ENCODE peak calls at places on chromosomes 16 and 17, in ten cellular contexts. H is right atrium auricular region, R is fibroblast of lung, P is WERI-Rb-1, Z is stomach, V is right lobe of liver, K is GM10248, L is thyroid gland, U is Caco-2, E is astrocyte of the cerebellum. F is an unnamed sample.

GRCh38 chr16:78275420-78275819 is 176.0 kb downstream of the WWOX start:
- DNase-seq in E (no peak), R (no peak), U (no peak), L (no peak), Z (no peak), V (no peak), K (no peak), H (no peak), P (no peak), F (no peak)

GRCh38 chr17:77681820-77682219 is 276.7 kb upstream of the TNRC6C start:
- DNase-seq in H (no peak), P (no peak), K (no peak), R (peak), U (no peak), V (no peak), L (peak), E (peak), Z (peak), F (no peak)

GRCh38 chr17:33987162-33987561 is 267.9 kb upstream of the CCL2 start:
- DNase-seq in H (peak), E (no peak), L (no peak), K (no peak), U (no peak), R (no peak), P (peak), V (no peak), Z (no peak), F (no peak)

GRCh38 chr17:77462101-77462500 is 321.3 kb downstream of the SEC14L1 start:
- DNase-seq in E (no peak), H (no peak), V (no peak), R (no peak), U (no peak), Z (no peak), L (peak), P (no peak), K (no peak), F (no peak)

GRCh38 chr17:74746376-74746775 is 2.1 kb upstream of the NHERF1 start:
- DNase-seq in V (no peak), R (no peak), L (no peak), P (no peak), U (no peak), K (no peak), E (no peak), H (no peak), Z (no peak), F (no peak)

GRCh38 chr16:13429411-13429810 is 490.5 kb upstream of the ERCC4 start:
- DNase-seq in Z (no peak), K (no peak), H (no peak), R (no peak), U (no peak), E (no peak), V (no peak), P (no peak), L (no peak), F (no peak)

GRCh38 chr17:56983380-56983779 is 5.4 kb downstream of the SCPEP1 start:
- DNase-seq in L (no peak), K (no peak), R (no peak), E (no peak), U (no peak), H (no peak), V (no peak), Z (no peak), P (no peak), F (no peak)

GRCh38 chr17:76844485-76844829 is 23.7 kb upstream of the MGAT5B start:
- DNase-seq in Z (no peak), E (no peak), L (no peak), U (no peak), K (no peak), V (no peak), R (no peak), P (no peak), H (no peak), F (no peak)

GRCh38 chr16:89471225-89471624 is 19.1 kb downstream of the ANKRD11 start:
- DNase-seq in U (no peak), K (no peak), H (no peak), Z (no peak), R (peak), V (no peak), E (peak), L (no peak), P (no peak), F (no peak)

GRCh38 chr17:81419333-81419885 is 24.2 kb downstream of the BAHCC1 start:
- DNase-seq in P (no peak), K (no peak), R (peak), L (peak), V (peak), Z (peak), E (peak), H (peak), U (peak), F (peak)

GRCh38 chr16:49856741-49857330 is 924 bp upstream of the ZNF423 start:
- DNase-seq in V (peak), L (peak), R (peak), H (peak), Z (peak), U (peak), E (peak), P (peak), K (no peak), F (peak)

GRCh38 chr16:67951485-67951884 is 7.6 kb upstream of the LCAT start:
- DNase-seq in E (no peak), K (no peak), Z (no peak), L (no peak), U (no peak), V (no peak), P (no peak), R (no peak), H (no peak), F (no peak)

GRCh38 chr16:66695935-66696668 is 441 bp downstream of the CMTM4 start:
- DNase-seq in U (peak), K (no peak), L (peak), E (no peak), H (no peak), Z (peak), R (no peak), P (peak), V (peak), F (peak)

GRCh38 chr17:7477392-7478275 is 1.8 kb downstream of the ZBTB4 start:
- DNase-seq in K (no peak), L (peak), U (peak), P (peak), V (no peak), R (peak), H (peak), E (peak), Z (peak), F (peak)

GRCh38 chr16:22317625-22318024 is 20.4 kb downstream of the POLR3E start:
- DNase-seq in K (no peak), P (no peak), E (no peak), Z (no peak), L (no peak), R (no peak), U (no peak), H (no peak), V (peak), F (no peak)

GRCh38 chr16:86854895-86855294 is 276.5 kb downstream of the FOXL1 start:
- DNase-seq in K (no peak), P (no peak), R (peak), L (no peak), E (no peak), V (no peak), Z (no peak), U (no peak), H (no peak), F (no peak)

GRCh38 chr16:53989597-53989996 is 285.6 kb downstream of the FTO start:
- DNase-seq in K (no peak), U (no peak), P (no peak), E (no peak), H (no peak), V (no peak), R (no peak), L (no peak), Z (no peak), F (no peak)

GRCh38 chr17:62705781-62706597 is 78.5 kb downstream of the MRC2 start:
- DNase-seq in E (no peak), L (no peak), R (no peak), Z (no peak), P (no peak), V (no peak), H (no peak), U (no peak), K (no peak), F (no peak)

GRCh38 chr17:39014795-39015545 is 47.8 kb upstream of the FBXO47 start:
- DNase-seq in U (no peak), Z (no peak), H (no peak), R (no peak), L (no peak), K (no peak), P (no peak), E (no peak), V (no peak), F (no peak)

GRCh38 chr17:42183741-42184711 is 1.2 kb downstream of the HCRT start:
- DNase-seq in U (peak), H (no peak), Z (peak), E (no peak), K (peak), P (peak), L (peak), V (peak), R (peak), F (peak)

GRCh38 chr16:17177242-17177967 is 293.4 kb downstream of the XYLT1 start:
- DNase-seq in L (no peak), E (no peak), K (no peak), R (no peak), U (no peak), H (no peak), V (no peak), Z (no peak), P (peak), F (no peak)

GRCh38 chr17:28330671-28331070 is 4.6 kb downstream of the IFT20 start:
- DNase-seq in P (no peak), R (no peak), H (no peak), L (no peak), Z (peak), E (no peak), U (no peak), V (peak), K (no peak), F (no peak)

GRCh38 chr16:66928702-66929388 is 3.5 kb upstream of the RRAD start:
- DNase-seq in P (peak), E (no peak), R (peak), U (peak), L (peak), V (no peak), K (no peak), H (no peak), Z (no peak), F (no peak)

GRCh38 chr16:85593503-85594195 is 19.5 kb upstream of the GSE1 start:
- DNase-seq in P (peak), E (no peak), R (no peak), V (no peak), K (no peak), H (no peak), U (no peak), L (no peak), Z (no peak), F (peak)

GRCh38 chr16:81926036-81926435 is 85.2 kb downstream of the SDR42E1 start:
- DNase-seq in P (no peak), V (no peak), U (no peak), E (no peak), R (no peak), K (no peak), L (no peak), Z (no peak), H (no peak), F (no peak)

GRCh38 chr17:83200746-83201145 is 121.3 kb downstream of the METRNL start:
- DNase-seq in R (no peak), E (no peak), P (peak), L (no peak), H (no peak), V (peak), U (no peak), Z (no peak), K (no peak), F (peak)

GRCh38 chr16:48132696-48133095 is 23.1 kb downstream of the ABCC12 start:
- DNase-seq in Z (no peak), H (no peak), R (no peak), V (no peak), U (no peak), K (no peak), P (no peak), L (no peak), E (no peak), F (no peak)

GRCh38 chr16:50297301-50298074 is 31.1 kb downstream of the ADCY7 start:
- DNase-seq in L (no peak), P (peak), K (no peak), H (no peak), U (no peak), V (peak), E (no peak), R (no peak), Z (no peak), F (peak)

GRCh38 chr17:43403846-43404245 is 5.1 kb downstream of the ARL4D start:
- DNase-seq in E (no peak), K (no peak), L (peak), H (no peak), Z (no peak), U (no peak), R (no peak), P (peak), V (no peak), F (no peak)

GRCh38 chr17:80795737-80796136 is 195.9 kb upstream of the CHMP6 start:
- DNase-seq in H (peak), R (peak), K (no peak), U (no peak), Z (no peak), P (no peak), L (peak), E (no peak), V (peak), F (no peak)

GRCh38 chr16:53580038-53580802 is 77.2 kb upstream of the AKTIP start:
- DNase-seq in E (no peak), V (no peak), K (no peak), Z (no peak), H (no peak), U (no peak), P (no peak), L (no peak), R (no peak), F (no peak)

GRCh38 chr17:79073016-79073705 is 1.5 kb upstream of the ENGASE start:
- DNase-seq in P (no peak), L (no peak), R (no peak), E (no peak), K (no peak), V (no peak), U (no peak), H (no peak), Z (no peak), F (no peak)

GRCh38 chr16:19911204-19911603 is 26.6 kb upstream of the GPRC5B start:
- DNase-seq in H (no peak), V (no peak), U (no peak), P (no peak), K (no peak), R (no peak), E (no peak), L (no peak), Z (no peak), F (no peak)

GRCh38 chr17:79188679-79189078 is 114.1 kb downstream of the ENGASE start:
- DNase-seq in L (no peak), Z (no peak), V (no peak), P (no peak), H (no peak), U (no peak), R (no peak), E (no peak), K (no peak), F (no peak)

GRCh38 chr17:75059369-75060345 is 12.6 kb downstream of the KCTD2 start:
- DNase-seq in L (peak), P (peak), R (peak), U (peak), Z (no peak), K (no peak), E (no peak), V (no peak), H (no peak), F (no peak)

GRCh38 chr16:14284930-14285541 is 213.9 kb downstream of the MRTFB start:
- DNase-seq in R (peak), U (no peak), E (peak), V (peak), K (peak), L (peak), Z (peak), H (no peak), P (no peak), F (peak)

GRCh38 chr17:38885044-38885727 is 15.3 kb downstream of the LASP1 start:
- DNase-seq in V (peak), P (no peak), Z (no peak), R (no peak), U (peak), K (no peak), L (no peak), E (no peak), H (no peak), F (no peak)

GRCh38 chr17:58351182-58351581 is 819 bp downstream of the SUPT4H1 start:
- DNase-seq in H (no peak), L (no peak), R (no peak), K (no peak), U (no peak), V (no peak), Z (no peak), P (no peak), E (no peak), F (no peak)
- TF ChIP-seq CTCF in H (no peak), L (no peak), R (no peak), K (no peak), U (no peak), V (no peak), Z (no peak), P (no peak), E (no peak), F (no peak)

GRCh38 chr17:36592711-36593321 is 1.1 kb downstream of the DHRS11 start:
- DNase-seq in K (no peak), L (no peak), E (no peak), P (peak), R (no peak), U (peak), H (no peak), V (no peak), Z (no peak), F (no peak)

GRCh38 chr17:36592316-36592710 is 634 bp downstream of the DHRS11 start:
- DNase-seq in U (peak), K (no peak), Z (no peak), R (no peak), V (no peak), P (peak), H (no peak), E (no peak), L (peak), F (peak)

GRCh38 chr17:36593651-36594316 is 2.1 kb downstream of the DHRS11 start:
- DNase-seq in Z (no peak), P (no peak), V (no peak), E (no peak), H (no peak), L (no peak), K (no peak), U (peak), R (no peak), F (no peak)

GRCh38 chr17:36590082-36590481 is 1.6 kb upstream of the DHRS11 start:
- DNase-seq in U (no peak), L (no peak), V (peak), K (no peak), R (peak), H (no peak), P (no peak), Z (no peak), E (no peak), F (no peak)

GRCh38 chr17:36591434-36592315 is at the start of gene DHRS11:
- DNase-seq in E (no peak), Z (peak), H (peak), L (peak), K (peak), P (peak), U (peak), V (peak), R (peak), F (peak)
- TF ChIP-seq CTCF in E (no peak), Z (no peak), H (peak), L (no peak), K (peak), P (no peak), U (no peak), V (peak), R (no peak), F (no peak)

GRCh38 chr17:40718904-40719303 is 15.4 kb upstream of the KRT24 start:
- DNase-seq in U (no peak), V (no peak), P (no peak), H (no peak), Z (no peak), K (no peak), L (no peak), R (peak), E (no peak), F (no peak)
- TF ChIP-seq CTCF in U (no peak), V (no peak), P (no peak), H (no peak), Z (no peak), K (no peak), L (no peak), R (no peak), E (no peak), F (no peak)

GRCh38 chr17:11296994-11297393 is 56.0 kb downstream of the SHISA6 start:
- DNase-seq in Z (no peak), L (no peak), K (no peak), P (no peak), V (no peak), R (no peak), U (no peak), E (no peak), H (no peak), F (no peak)
- TF ChIP-seq CTCF in Z (peak), L (peak), K (no peak), P (peak), V (peak), R (no peak), U (no peak), E (no peak), H (peak), F (peak)

DNA sequence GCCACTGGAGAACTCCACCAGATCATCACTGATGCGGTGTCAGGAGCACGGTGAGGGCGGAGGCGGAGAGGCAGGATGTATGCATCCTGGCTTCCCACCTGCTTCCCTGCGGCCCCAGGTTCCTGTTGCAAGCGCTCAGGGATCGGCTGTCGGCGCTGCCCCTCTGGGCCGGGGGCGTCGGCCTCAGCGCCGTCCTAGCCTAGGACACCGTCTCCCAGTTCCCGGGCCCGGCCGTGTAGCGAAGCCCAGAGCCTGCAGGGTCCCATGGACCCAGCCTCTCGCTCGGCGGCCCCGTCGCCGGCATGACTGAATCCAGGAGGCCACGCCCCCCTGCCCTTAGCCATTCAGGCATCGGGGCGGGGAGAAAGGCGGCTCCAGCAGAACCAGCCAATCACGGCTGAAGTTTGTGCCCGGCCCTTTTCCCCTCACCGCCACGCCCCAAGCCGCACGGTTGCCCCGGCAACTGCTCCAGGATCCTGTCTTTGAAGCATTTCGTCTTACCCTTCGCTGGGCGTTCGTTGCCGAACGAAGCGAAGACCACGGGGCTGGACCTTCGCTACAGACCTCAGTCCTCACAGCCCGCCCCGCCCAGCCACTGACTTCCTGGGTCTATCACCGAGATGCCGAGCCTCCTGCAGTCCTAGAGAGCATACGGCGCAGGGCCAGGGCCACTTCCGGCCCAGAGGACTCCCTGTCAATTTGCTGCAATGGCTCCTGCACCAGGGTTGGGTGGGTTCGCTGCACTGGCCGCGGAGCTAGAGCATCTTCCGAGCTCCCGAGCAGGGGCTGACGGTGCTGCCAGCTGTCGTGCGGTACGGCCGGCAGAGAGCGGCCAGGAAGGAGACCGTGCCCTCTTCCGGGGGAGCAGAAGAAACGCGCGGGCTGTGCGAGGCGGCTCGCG is 10.6 kb upstream of the ZNF213 start:
- DNase-seq in L (peak), V (peak), E (peak), U (peak), Z (peak), H (peak), K (peak), P (peak), R (peak), F (peak)
- TF ChIP-seq CTCF in L (no peak), V (peak), E (peak), U (no peak), Z (no peak), H (peak), K (peak), P (peak), R (peak), F (peak)

DNA sequence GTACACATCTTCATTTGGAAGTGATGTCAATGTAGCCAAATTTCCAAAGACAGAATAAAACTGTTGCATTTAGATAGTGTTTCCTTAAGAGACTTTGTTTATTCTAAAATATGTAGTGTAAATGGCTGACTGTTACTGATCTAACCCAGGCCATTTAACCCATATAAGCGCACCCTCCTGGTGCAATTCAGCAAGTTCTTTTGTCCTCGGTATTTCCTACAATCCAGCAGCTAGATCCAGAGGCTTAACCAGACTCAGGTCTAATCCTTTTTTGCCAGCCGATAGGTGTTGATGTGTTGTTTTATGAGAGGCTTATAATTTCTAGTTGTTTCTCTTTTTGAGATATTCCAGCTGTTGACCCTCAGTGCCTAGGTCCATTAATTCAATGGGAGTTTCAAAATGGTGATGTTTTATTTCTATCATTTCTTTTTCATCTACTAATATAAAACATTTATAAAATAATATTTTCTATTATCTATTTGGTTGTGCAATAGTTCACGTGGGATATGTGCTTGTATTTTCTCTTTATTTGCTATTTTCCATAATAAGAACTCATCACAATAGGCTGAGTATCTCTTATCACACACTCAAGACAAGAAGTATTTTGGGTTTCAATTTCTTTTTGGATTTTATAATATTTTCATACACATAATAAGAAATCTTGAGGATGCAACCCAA is 14.5 kb downstream of the ABCA9 start:
- DNase-seq in U (no peak), K (no peak), V (no peak), E (no peak), P (no peak), R (no peak), H (no peak), Z (no peak), L (no peak), F (no peak)
- TF ChIP-seq CTCF in U (no peak), K (no peak), V (no peak), E (no peak), P (no peak), R (no peak), H (no peak), Z (no peak), L (no peak), F (no peak)

GRCh38 chr16:1551166-1551565 is 17.7 kb downstream of the TMEM204 start:
- DNase-seq in R (no peak), P (no peak), H (no peak), K (no peak), Z (no peak), V (no peak), U (no peak), L (no peak), E (no peak), F (no peak)
- TF ChIP-seq CTCF in R (no peak), P (no peak), H (no peak), K (no peak), Z (no peak), V (no peak), U (no peak), L (no peak), E (no peak), F (no peak)